ENCODE peak calls at places on chromosomes 4 and X, in six cellular contexts. One of them, this sample, is unnamed.
A peak's percentile ranks its signal among the peaks of the same experiment; 100 is the strongest.

GRCh38 chr4:163988921-163989320 is 494.4 kb downstream of the TMA16 start:
- DNase-seq in suprapubic skin: no peak
- DNase-seq in breast epithelium: no peak
- DNase-seq in sigmoid colon: no peak
- DNase-seq in upper lobe of left lung: no peak
- DNase-seq in HepG2: no peak
- DNase-seq in this sample: no peak

GRCh38 chr4:1336079-1336478 is 10.9 kb upstream of the UVSSA start:
- DNase-seq in suprapubic skin: no peak
- DNase-seq in breast epithelium: no peak
- DNase-seq in sigmoid colon: no peak
- DNase-seq in upper lobe of left lung: no peak
- DNase-seq in HepG2: peak; percentile 66
- DNase-seq in this sample: no peak

GRCh38 chr4:31613946-31614623 is 893.9 kb downstream of the PCDH7 start:
- DNase-seq in suprapubic skin: no peak
- DNase-seq in breast epithelium: no peak
- DNase-seq in sigmoid colon: no peak
- DNase-seq in upper lobe of left lung: peak; percentile 21
- DNase-seq in HepG2: no peak
- DNase-seq in this sample: no peak

GRCh38 chr4:102541708-102542107 is 40.5 kb downstream of the NFKB1 start:
- DNase-seq in suprapubic skin: no peak
- DNase-seq in breast epithelium: no peak
- DNase-seq in sigmoid colon: no peak
- DNase-seq in upper lobe of left lung: no peak
- DNase-seq in HepG2: no peak
- DNase-seq in this sample: no peak

GRCh38 chr4:74311696-74312313 is 3.5 kb downstream of the EPGN start:
- DNase-seq in suprapubic skin: no peak
- DNase-seq in breast epithelium: no peak
- DNase-seq in sigmoid colon: no peak
- DNase-seq in upper lobe of left lung: no peak
- DNase-seq in HepG2: peak; percentile 46
- DNase-seq in this sample: no peak

GRCh38 chr4:8506373-8507250 is 66.0 kb downstream of the TRMT44 start:
- DNase-seq in suprapubic skin: no peak
- DNase-seq in breast epithelium: peak; percentile 92
- DNase-seq in sigmoid colon: peak; percentile 87
- DNase-seq in upper lobe of left lung: peak; percentile 84
- DNase-seq in HepG2: no peak
- DNase-seq in this sample: no peak

GRCh38 chr4:53547983-53548382 is 43.3 kb downstream of the LNX1 start:
- DNase-seq in suprapubic skin: no peak
- DNase-seq in breast epithelium: no peak
- DNase-seq in sigmoid colon: no peak
- DNase-seq in upper lobe of left lung: no peak
- DNase-seq in HepG2: no peak
- DNase-seq in this sample: no peak

GRCh38 chr4:5054532-5054931 is 3.3 kb downstream of the STK32B start:
- DNase-seq in suprapubic skin: no peak
- DNase-seq in breast epithelium: no peak
- DNase-seq in sigmoid colon: no peak
- DNase-seq in upper lobe of left lung: no peak
- DNase-seq in HepG2: peak; percentile 46
- DNase-seq in this sample: no peak

GRCh38 chrX:56113785-56114436 is 118.2 kb upstream of the KLF8 start:
- DNase-seq in suprapubic skin: no peak
- DNase-seq in breast epithelium: no peak
- DNase-seq in sigmoid colon: no peak
- DNase-seq in upper lobe of left lung: peak; percentile 30
- DNase-seq in HepG2: no peak
- DNase-seq in this sample: no peak

GRCh38 chrX:102085706-102086105 is 39.8 kb upstream of the TCEAL2 start:
- DNase-seq in suprapubic skin: no peak
- DNase-seq in breast epithelium: no peak
- DNase-seq in sigmoid colon: no peak
- DNase-seq in upper lobe of left lung: no peak
- DNase-seq in HepG2: no peak
- DNase-seq in this sample: no peak

GRCh38 chrX:104566921-104567501 is 1.0 kb downstream of the IL1RAPL2 start:
- DNase-seq in suprapubic skin: no peak
- DNase-seq in breast epithelium: no peak
- DNase-seq in sigmoid colon: no peak
- DNase-seq in upper lobe of left lung: peak; percentile 39
- DNase-seq in HepG2: no peak
- DNase-seq in this sample: no peak

GRCh38 chrX:156008915-156009314 is 11.4 kb downstream of the IL9R start:
- DNase-seq in suprapubic skin: no peak
- DNase-seq in breast epithelium: no peak
- DNase-seq in sigmoid colon: no peak
- DNase-seq in upper lobe of left lung: no peak
- DNase-seq in HepG2: no peak
- DNase-seq in this sample: no peak

GRCh38 chr4:101284546-101284945 is 62.8 kb downstream of the PPP3CA start:
- DNase-seq in suprapubic skin: no peak
- DNase-seq in breast epithelium: no peak
- DNase-seq in sigmoid colon: no peak
- DNase-seq in upper lobe of left lung: no peak
- DNase-seq in HepG2: no peak
- DNase-seq in this sample: no peak

GRCh38 chr4:182207806-182208483 is 35.3 kb upstream of the TENM3 start:
- DNase-seq in suprapubic skin: no peak
- DNase-seq in breast epithelium: no peak
- DNase-seq in sigmoid colon: no peak
- DNase-seq in upper lobe of left lung: no peak
- DNase-seq in HepG2: no peak
- DNase-seq in this sample: no peak

GRCh38 chr4:94762326-94762725 is 4.6 kb downstream of the BMPR1B start:
- DNase-seq in suprapubic skin: no peak
- DNase-seq in breast epithelium: no peak
- DNase-seq in sigmoid colon: no peak
- DNase-seq in upper lobe of left lung: no peak
- DNase-seq in HepG2: no peak
- DNase-seq in this sample: no peak

DNA sequence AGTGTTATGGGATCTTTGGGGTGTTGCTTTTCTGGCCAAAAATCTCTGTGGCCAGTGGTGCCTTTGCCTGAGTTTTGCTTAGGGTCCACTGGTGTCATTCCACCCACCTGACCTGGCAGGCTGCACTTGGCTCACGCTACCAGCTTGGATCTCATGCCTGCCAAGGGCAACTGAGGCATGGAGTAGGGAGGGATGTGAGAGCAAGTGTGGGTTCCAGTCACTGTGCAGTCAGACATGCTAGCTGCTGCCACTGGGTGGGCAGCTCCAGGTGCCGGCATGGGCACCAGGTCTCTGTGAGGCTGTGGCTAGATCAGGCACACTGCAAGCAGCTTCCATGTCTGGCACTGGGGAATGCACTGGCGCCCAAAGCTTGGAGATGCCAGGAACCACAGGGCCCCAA is 424.1 kb downstream of the PRR32 start:
- DNase-seq in suprapubic skin: no peak
- DNase-seq in breast epithelium: no peak
- DNase-seq in sigmoid colon: no peak
- DNase-seq in upper lobe of left lung: peak; percentile 13
- DNase-seq in HepG2: no peak
- DNase-seq in this sample: no peak
- TF ChIP-seq POLR2AphosphoS5 in suprapubic skin: no peak
- TF ChIP-seq POLR2AphosphoS5 in breast epithelium: no peak
- TF ChIP-seq POLR2AphosphoS5 in sigmoid colon: no peak
- TF ChIP-seq POLR2AphosphoS5 in upper lobe of left lung: no peak
- TF ChIP-seq POLR2AphosphoS5 in HepG2: no peak
- TF ChIP-seq POLR2AphosphoS5 in this sample: no peak

GRCh38 chr4:119489305-119489704 is 139.3 kb downstream of the PDE5A start:
- DNase-seq in suprapubic skin: no peak
- DNase-seq in breast epithelium: no peak
- DNase-seq in sigmoid colon: no peak
- DNase-seq in upper lobe of left lung: no peak
- DNase-seq in HepG2: no peak
- DNase-seq in this sample: no peak

GRCh38 chr4:119493419-119493818 is 135.2 kb downstream of the PDE5A start:
- DNase-seq in suprapubic skin: no peak
- DNase-seq in breast epithelium: no peak
- DNase-seq in sigmoid colon: no peak
- DNase-seq in upper lobe of left lung: no peak
- DNase-seq in HepG2: no peak
- DNase-seq in this sample: no peak

DNA sequence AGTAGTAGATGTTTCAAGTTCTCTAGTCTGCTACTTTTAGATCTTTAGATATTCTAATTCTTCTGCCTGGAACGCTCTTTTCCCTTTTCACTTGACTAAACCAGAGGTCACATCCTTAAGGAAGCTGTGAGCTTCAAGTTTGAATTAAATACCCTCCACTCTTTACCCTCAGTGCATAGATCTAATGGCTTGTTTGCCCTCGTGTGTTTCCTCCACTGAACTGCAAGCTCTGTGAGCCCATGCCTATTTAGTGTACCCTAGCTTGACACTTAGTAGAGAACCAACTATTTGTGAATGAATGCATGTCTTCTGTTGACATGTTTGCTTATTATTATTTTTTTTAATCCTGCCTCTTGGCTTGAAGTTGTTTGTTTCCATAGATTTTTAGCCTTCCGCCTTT is 138.3 kb downstream of the PDE5A start:
- DNase-seq in suprapubic skin: no peak
- DNase-seq in breast epithelium: no peak
- DNase-seq in sigmoid colon: no peak
- DNase-seq in upper lobe of left lung: no peak
- DNase-seq in HepG2: no peak
- DNase-seq in this sample: no peak
- TF ChIP-seq POLR2AphosphoS5 in suprapubic skin: no peak
- TF ChIP-seq POLR2AphosphoS5 in breast epithelium: no peak
- TF ChIP-seq POLR2AphosphoS5 in sigmoid colon: no peak
- TF ChIP-seq POLR2AphosphoS5 in upper lobe of left lung: no peak
- TF ChIP-seq POLR2AphosphoS5 in HepG2: no peak
- TF ChIP-seq POLR2AphosphoS5 in this sample: no peak

GRCh38 chr4:70778888-70779422 is 57.2 kb downstream of the RUFY3 start:
- DNase-seq in suprapubic skin: no peak
- DNase-seq in breast epithelium: no peak
- DNase-seq in sigmoid colon: no peak
- DNase-seq in upper lobe of left lung: no peak
- DNase-seq in HepG2: no peak
- DNase-seq in this sample: no peak
- TF ChIP-seq POLR2AphosphoS5 in suprapubic skin: no peak
- TF ChIP-seq POLR2AphosphoS5 in breast epithelium: no peak
- TF ChIP-seq POLR2AphosphoS5 in sigmoid colon: peak; percentile 34
- TF ChIP-seq POLR2AphosphoS5 in upper lobe of left lung: peak; percentile 61
- TF ChIP-seq POLR2AphosphoS5 in HepG2: no peak
- TF ChIP-seq POLR2AphosphoS5 in this sample: no peak

GRCh38 chr4:6177587-6178197 is 22.7 kb downstream of the JAKMIP1 start:
- DNase-seq in suprapubic skin: no peak
- DNase-seq in breast epithelium: no peak
- DNase-seq in sigmoid colon: no peak
- DNase-seq in upper lobe of left lung: no peak
- DNase-seq in HepG2: no peak
- DNase-seq in this sample: no peak
- TF ChIP-seq POLR2AphosphoS5 in suprapubic skin: no peak
- TF ChIP-seq POLR2AphosphoS5 in breast epithelium: no peak
- TF ChIP-seq POLR2AphosphoS5 in sigmoid colon: no peak
- TF ChIP-seq POLR2AphosphoS5 in upper lobe of left lung: no peak
- TF ChIP-seq POLR2AphosphoS5 in HepG2: no peak
- TF ChIP-seq POLR2AphosphoS5 in this sample: no peak

GRCh38 chr4:109091754-109092409 is 210.6 kb downstream of the COL25A1 start:
- DNase-seq in suprapubic skin: no peak
- DNase-seq in breast epithelium: no peak
- DNase-seq in sigmoid colon: no peak
- DNase-seq in upper lobe of left lung: no peak
- DNase-seq in HepG2: no peak
- DNase-seq in this sample: no peak
- TF ChIP-seq POLR2AphosphoS5 in suprapubic skin: no peak
- TF ChIP-seq POLR2AphosphoS5 in breast epithelium: no peak
- TF ChIP-seq POLR2AphosphoS5 in sigmoid colon: no peak
- TF ChIP-seq POLR2AphosphoS5 in upper lobe of left lung: no peak
- TF ChIP-seq POLR2AphosphoS5 in HepG2: no peak
- TF ChIP-seq POLR2AphosphoS5 in this sample: no peak

DNA sequence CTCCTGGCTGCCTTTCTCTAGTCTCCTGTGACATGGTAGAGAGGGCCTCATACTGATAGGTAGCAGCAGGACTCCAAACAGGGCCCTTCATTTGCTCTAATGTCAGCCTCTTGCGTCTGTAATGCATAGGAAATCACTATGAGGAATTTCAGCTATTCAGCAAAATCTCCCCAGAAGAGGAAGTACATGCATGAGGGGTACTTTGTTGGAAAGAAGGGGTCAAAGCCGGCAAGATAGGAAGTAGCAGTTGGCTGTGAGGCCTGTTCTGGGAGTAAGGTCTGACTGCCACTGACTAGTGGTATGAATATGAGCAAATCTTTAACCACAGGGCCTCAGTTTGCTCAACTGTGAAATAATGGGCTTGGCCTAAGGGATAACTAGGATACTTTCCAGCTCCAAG is 283.2 kb downstream of the ARHGAP10 start:
- DNase-seq in suprapubic skin: no peak
- DNase-seq in breast epithelium: no peak
- DNase-seq in sigmoid colon: no peak
- DNase-seq in upper lobe of left lung: no peak
- DNase-seq in HepG2: no peak
- DNase-seq in this sample: no peak
- TF ChIP-seq POLR2AphosphoS5 in suprapubic skin: no peak
- TF ChIP-seq POLR2AphosphoS5 in breast epithelium: no peak
- TF ChIP-seq POLR2AphosphoS5 in sigmoid colon: no peak
- TF ChIP-seq POLR2AphosphoS5 in upper lobe of left lung: no peak
- TF ChIP-seq POLR2AphosphoS5 in HepG2: no peak
- TF ChIP-seq POLR2AphosphoS5 in this sample: no peak

GRCh38 chrX:73562986-73563739 is at the start of gene CHIC1:
- DNase-seq in suprapubic skin: peak; percentile 80
- DNase-seq in breast epithelium: peak; percentile 48
- DNase-seq in sigmoid colon: peak; percentile 85
- DNase-seq in upper lobe of left lung: peak; percentile 88
- DNase-seq in HepG2: no peak
- DNase-seq in this sample: peak; percentile 28
- TF ChIP-seq POLR2AphosphoS5 in suprapubic skin: no peak
- TF ChIP-seq POLR2AphosphoS5 in breast epithelium: peak; percentile 10
- TF ChIP-seq POLR2AphosphoS5 in sigmoid colon: no peak
- TF ChIP-seq POLR2AphosphoS5 in upper lobe of left lung: no peak
- TF ChIP-seq POLR2AphosphoS5 in HepG2: no peak
- TF ChIP-seq POLR2AphosphoS5 in this sample: peak; percentile 38

GRCh38 chrX:148298737-148299136 is 201.7 kb upstream of the AFF2 start:
- DNase-seq in suprapubic skin: no peak
- DNase-seq in breast epithelium: no peak
- DNase-seq in sigmoid colon: no peak
- DNase-seq in upper lobe of left lung: no peak
- DNase-seq in HepG2: no peak
- DNase-seq in this sample: no peak
- TF ChIP-seq POLR2AphosphoS5 in suprapubic skin: no peak
- TF ChIP-seq POLR2AphosphoS5 in breast epithelium: no peak
- TF ChIP-seq POLR2AphosphoS5 in sigmoid colon: no peak
- TF ChIP-seq POLR2AphosphoS5 in upper lobe of left lung: no peak
- TF ChIP-seq POLR2AphosphoS5 in HepG2: no peak
- TF ChIP-seq POLR2AphosphoS5 in this sample: no peak

This sample was measured in GM12891.